ENCODE peak calls at places on chromosomes 1 and 21, in nine cellular contexts. One of them, this sample, is unnamed.

GRCh38 chr21:37874904-37875780 is 41.1 kb downstream of the KCNJ6 start:
- DNase-seq in ovary: no peak
- DNase-seq in cardiac fibroblast: no peak
- DNase-seq in fibroblast of pulmonary artery: no peak
- DNase-seq in WTC11: no peak
- DNase-seq in PC-9: no peak
- DNase-seq in MCF 10A: no peak
- DNase-seq in Peyer's patch: no peak
- DNase-seq in SK-N-SH: no peak
- DNase-seq in this sample: no peak

GRCh38 chr1:151839457-151840409 is at the start of gene C2CD4D:
- DNase-seq in Peyer's patch: peak; percentile 46
- DNase-seq in WTC11: peak; percentile 82
- DNase-seq in cardiac fibroblast: no peak
- DNase-seq in PC-9: peak; percentile 93
- DNase-seq in SK-N-SH: no peak
- DNase-seq in ovary: no peak
- DNase-seq in fibroblast of pulmonary artery: no peak
- DNase-seq in MCF 10A: peak; percentile 84
- DNase-seq in this sample: peak; percentile 88

GRCh38 chr1:45518910-45519309 is 2.8 kb downstream of the PRDX1 start:
- DNase-seq in ovary: no peak
- DNase-seq in cardiac fibroblast: no peak
- DNase-seq in PC-9: no peak
- DNase-seq in SK-N-SH: no peak
- DNase-seq in Peyer's patch: no peak
- DNase-seq in WTC11: no peak
- DNase-seq in MCF 10A: no peak
- DNase-seq in fibroblast of pulmonary artery: peak; percentile 20
- DNase-seq in this sample: no peak

GRCh38 chr1:165841582-165842362 is 14.4 kb downstream of the UCK2 start:
- DNase-seq in cardiac fibroblast: peak; percentile 74
- DNase-seq in SK-N-SH: no peak
- DNase-seq in Peyer's patch: no peak
- DNase-seq in fibroblast of pulmonary artery: peak; percentile 40
- DNase-seq in PC-9: no peak
- DNase-seq in WTC11: no peak
- DNase-seq in MCF 10A: peak; percentile 54
- DNase-seq in ovary: no peak
- DNase-seq in this sample: no peak

GRCh38 chr1:18398791-18399551 is 81.8 kb upstream of the KLHDC7A start:
- DNase-seq in ovary: no peak
- DNase-seq in Peyer's patch: no peak
- DNase-seq in SK-N-SH: no peak
- DNase-seq in MCF 10A: no peak
- DNase-seq in PC-9: no peak
- DNase-seq in fibroblast of pulmonary artery: no peak
- DNase-seq in cardiac fibroblast: no peak
- DNase-seq in WTC11: peak; percentile 48
- DNase-seq in this sample: no peak

GRCh38 chr1:110542730-110543129 is 23.8 kb upstream of the KCNA10 start:
- DNase-seq in ovary: no peak
- DNase-seq in Peyer's patch: no peak
- DNase-seq in fibroblast of pulmonary artery: peak; percentile 70
- DNase-seq in MCF 10A: peak; percentile 72
- DNase-seq in PC-9: no peak
- DNase-seq in SK-N-SH: no peak
- DNase-seq in cardiac fibroblast: peak; percentile 61
- DNase-seq in WTC11: no peak
- DNase-seq in this sample: no peak

GRCh38 chr1:210330279-210330866 is 1.7 kb downstream of the HHAT start:
- DNase-seq in MCF 10A: peak; percentile 44
- DNase-seq in PC-9: no peak
- DNase-seq in cardiac fibroblast: no peak
- DNase-seq in Peyer's patch: no peak
- DNase-seq in WTC11: no peak
- DNase-seq in SK-N-SH: peak; percentile 30
- DNase-seq in ovary: no peak
- DNase-seq in fibroblast of pulmonary artery: no peak
- DNase-seq in this sample: no peak

GRCh38 chr1:7501723-7502334 is 269.3 kb upstream of the VAMP3 start:
- DNase-seq in fibroblast of pulmonary artery: no peak
- DNase-seq in Peyer's patch: no peak
- DNase-seq in ovary: no peak
- DNase-seq in cardiac fibroblast: no peak
- DNase-seq in MCF 10A: no peak
- DNase-seq in WTC11: no peak
- DNase-seq in PC-9: no peak
- DNase-seq in SK-N-SH: no peak
- DNase-seq in this sample: no peak

GRCh38 chr1:177235350-177235749 is 64.6 kb downstream of the BRINP2 start:
- DNase-seq in fibroblast of pulmonary artery: no peak
- DNase-seq in PC-9: no peak
- DNase-seq in MCF 10A: no peak
- DNase-seq in cardiac fibroblast: no peak
- DNase-seq in ovary: no peak
- DNase-seq in WTC11: no peak
- DNase-seq in Peyer's patch: no peak
- DNase-seq in SK-N-SH: no peak
- DNase-seq in this sample: no peak

GRCh38 chr21:33473344-33473743 is 6.4 kb downstream of the TMEM50B start:
- DNase-seq in fibroblast of pulmonary artery: no peak
- DNase-seq in WTC11: no peak
- DNase-seq in SK-N-SH: no peak
- DNase-seq in MCF 10A: no peak
- DNase-seq in ovary: no peak
- DNase-seq in cardiac fibroblast: no peak
- DNase-seq in PC-9: no peak
- DNase-seq in Peyer's patch: no peak
- DNase-seq in this sample: no peak

DNA sequence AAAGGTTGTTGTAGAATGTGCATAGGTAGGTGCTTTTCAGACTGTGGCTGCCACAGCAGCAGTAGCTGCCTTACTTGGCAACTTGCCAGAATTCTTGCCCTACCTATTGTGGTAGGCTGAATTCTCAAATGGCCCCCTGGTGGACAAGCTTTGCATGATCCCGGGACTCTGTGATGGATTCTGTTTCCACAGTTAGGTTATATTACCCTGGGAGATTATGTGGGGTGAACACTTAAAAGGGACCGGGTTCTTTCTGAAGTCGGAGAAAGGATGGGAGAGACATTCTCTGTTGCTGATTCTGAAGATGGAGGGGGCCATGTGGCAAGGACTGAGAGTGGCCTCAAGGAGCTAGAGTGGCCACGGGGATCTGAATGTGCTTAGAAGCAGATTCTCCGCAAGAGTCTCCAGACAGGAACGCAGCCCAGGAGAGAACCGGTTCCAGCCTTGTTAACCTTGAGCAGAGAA is 32.1 kb upstream of the KCNE1 start:
- DNase-seq in Peyer's patch: peak; percentile 35
- DNase-seq in cardiac fibroblast: peak; percentile 90
- DNase-seq in fibroblast of pulmonary artery: peak; percentile 87
- DNase-seq in SK-N-SH: peak; percentile 72
- DNase-seq in MCF 10A: peak; percentile 90
- DNase-seq in WTC11: peak; percentile 66
- DNase-seq in PC-9: peak; percentile 46
- DNase-seq in ovary: no peak
- DNase-seq in this sample: peak; percentile 67
- TF ChIP-seq CTCF in Peyer's patch: no peak
- TF ChIP-seq CTCF in cardiac fibroblast: peak; percentile 79
- TF ChIP-seq CTCF in fibroblast of pulmonary artery: peak; percentile 75
- TF ChIP-seq CTCF in SK-N-SH: peak; percentile 71
- TF ChIP-seq CTCF in MCF 10A: peak; percentile 66
- TF ChIP-seq CTCF in WTC11: peak; percentile 58
- TF ChIP-seq CTCF in PC-9: peak; percentile 63
- TF ChIP-seq CTCF in ovary: no peak
- TF ChIP-seq CTCF in this sample: peak; percentile 62

DNA sequence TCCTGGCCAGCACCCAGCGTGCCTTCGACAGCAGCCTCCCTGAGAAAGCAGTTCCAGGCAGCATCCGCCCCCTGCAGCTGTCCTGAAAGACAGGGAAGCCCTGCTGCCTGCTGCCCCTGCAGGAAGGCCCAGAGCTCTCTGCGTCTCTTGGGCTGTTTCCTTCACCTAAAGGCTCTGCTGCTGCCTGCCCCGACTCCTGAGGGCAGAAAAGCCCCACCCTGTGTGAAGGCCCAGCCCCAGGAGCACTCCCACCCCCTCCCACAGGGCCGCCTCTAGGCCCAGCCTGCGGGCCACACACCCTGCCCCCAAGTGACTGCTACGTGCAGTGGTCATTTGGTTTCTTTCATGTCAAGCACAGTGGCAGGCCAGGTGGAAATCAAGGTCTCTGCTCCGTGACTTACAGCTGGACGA is 12.4 kb downstream of the RIPK4 start:
- DNase-seq in SK-N-SH: no peak
- DNase-seq in Peyer's patch: no peak
- DNase-seq in PC-9: no peak
- DNase-seq in ovary: no peak
- DNase-seq in MCF 10A: no peak
- DNase-seq in WTC11: peak; percentile 45
- DNase-seq in cardiac fibroblast: no peak
- DNase-seq in fibroblast of pulmonary artery: no peak
- DNase-seq in this sample: no peak
- TF ChIP-seq CTCF in SK-N-SH: no peak
- TF ChIP-seq CTCF in Peyer's patch: no peak
- TF ChIP-seq CTCF in PC-9: no peak
- TF ChIP-seq CTCF in ovary: no peak
- TF ChIP-seq CTCF in MCF 10A: no peak
- TF ChIP-seq CTCF in WTC11: no peak
- TF ChIP-seq CTCF in cardiac fibroblast: no peak
- TF ChIP-seq CTCF in fibroblast of pulmonary artery: no peak
- TF ChIP-seq CTCF in this sample: no peak

DNA sequence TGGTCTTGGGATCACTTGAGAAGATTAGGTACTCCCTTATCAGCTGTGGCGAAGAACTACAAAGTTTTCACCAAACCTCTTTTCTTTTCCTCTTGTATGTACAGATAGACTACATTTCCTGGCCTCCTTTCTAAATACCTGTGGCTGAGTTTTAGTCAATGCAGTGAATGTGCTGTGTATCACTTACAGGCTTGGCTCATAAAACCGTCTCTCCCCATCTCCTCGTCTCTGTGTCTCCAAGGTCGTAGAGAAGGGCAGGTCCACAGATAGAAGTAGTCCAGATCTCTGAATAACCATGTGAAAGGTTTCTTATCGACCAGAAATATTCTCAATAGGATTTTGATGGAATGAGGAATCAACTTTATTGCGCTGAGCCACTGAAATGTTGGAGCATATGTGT is 9.0 kb upstream of the JUN start:
- DNase-seq in PC-9: no peak
- DNase-seq in MCF 10A: no peak
- DNase-seq in ovary: no peak
- DNase-seq in Peyer's patch: no peak
- DNase-seq in cardiac fibroblast: no peak
- DNase-seq in WTC11: no peak
- DNase-seq in fibroblast of pulmonary artery: no peak
- DNase-seq in SK-N-SH: no peak
- DNase-seq in this sample: no peak
- TF ChIP-seq CTCF in PC-9: no peak
- TF ChIP-seq CTCF in MCF 10A: no peak
- TF ChIP-seq CTCF in ovary: no peak
- TF ChIP-seq CTCF in Peyer's patch: no peak
- TF ChIP-seq CTCF in cardiac fibroblast: no peak
- TF ChIP-seq CTCF in WTC11: no peak
- TF ChIP-seq CTCF in fibroblast of pulmonary artery: no peak
- TF ChIP-seq CTCF in SK-N-SH: no peak
- TF ChIP-seq CTCF in this sample: no peak

GRCh38 chr1:28197682-28198415 is 21.4 kb upstream of the PTAFR start:
- DNase-seq in fibroblast of pulmonary artery: no peak
- DNase-seq in Peyer's patch: no peak
- DNase-seq in WTC11: no peak
- DNase-seq in cardiac fibroblast: no peak
- DNase-seq in PC-9: no peak
- DNase-seq in MCF 10A: no peak
- DNase-seq in SK-N-SH: no peak
- DNase-seq in ovary: no peak
- DNase-seq in this sample: no peak
- TF ChIP-seq CTCF in fibroblast of pulmonary artery: no peak
- TF ChIP-seq CTCF in Peyer's patch: no peak
- TF ChIP-seq CTCF in WTC11: no peak
- TF ChIP-seq CTCF in cardiac fibroblast: no peak
- TF ChIP-seq CTCF in PC-9: no peak
- TF ChIP-seq CTCF in MCF 10A: no peak
- TF ChIP-seq CTCF in SK-N-SH: no peak
- TF ChIP-seq CTCF in ovary: no peak
- TF ChIP-seq CTCF in this sample: no peak

GRCh38 chr1:240005997-240006650 is 85.6 kb upstream of the FMN2 start:
- DNase-seq in WTC11: no peak
- DNase-seq in PC-9: no peak
- DNase-seq in MCF 10A: no peak
- DNase-seq in ovary: no peak
- DNase-seq in Peyer's patch: no peak
- DNase-seq in SK-N-SH: no peak
- DNase-seq in cardiac fibroblast: no peak
- DNase-seq in fibroblast of pulmonary artery: no peak
- DNase-seq in this sample: no peak
- TF ChIP-seq CTCF in WTC11: no peak
- TF ChIP-seq CTCF in PC-9: no peak
- TF ChIP-seq CTCF in MCF 10A: no peak
- TF ChIP-seq CTCF in ovary: no peak
- TF ChIP-seq CTCF in Peyer's patch: no peak
- TF ChIP-seq CTCF in SK-N-SH: no peak
- TF ChIP-seq CTCF in cardiac fibroblast: no peak
- TF ChIP-seq CTCF in fibroblast of pulmonary artery: no peak
- TF ChIP-seq CTCF in this sample: no peak

GRCh38 chr1:218548764-218549163 is 203.6 kb downstream of the TGFB2 start:
- DNase-seq in WTC11: no peak
- DNase-seq in fibroblast of pulmonary artery: no peak
- DNase-seq in ovary: no peak
- DNase-seq in cardiac fibroblast: no peak
- DNase-seq in SK-N-SH: no peak
- DNase-seq in PC-9: no peak
- DNase-seq in MCF 10A: no peak
- DNase-seq in Peyer's patch: no peak
- DNase-seq in this sample: no peak

GRCh38 chr1:218547901-218548730 is 203.0 kb downstream of the TGFB2 start:
- DNase-seq in fibroblast of pulmonary artery: no peak
- DNase-seq in SK-N-SH: no peak
- DNase-seq in cardiac fibroblast: no peak
- DNase-seq in PC-9: no peak
- DNase-seq in Peyer's patch: no peak
- DNase-seq in ovary: no peak
- DNase-seq in MCF 10A: no peak
- DNase-seq in WTC11: no peak
- DNase-seq in this sample: no peak

DNA sequence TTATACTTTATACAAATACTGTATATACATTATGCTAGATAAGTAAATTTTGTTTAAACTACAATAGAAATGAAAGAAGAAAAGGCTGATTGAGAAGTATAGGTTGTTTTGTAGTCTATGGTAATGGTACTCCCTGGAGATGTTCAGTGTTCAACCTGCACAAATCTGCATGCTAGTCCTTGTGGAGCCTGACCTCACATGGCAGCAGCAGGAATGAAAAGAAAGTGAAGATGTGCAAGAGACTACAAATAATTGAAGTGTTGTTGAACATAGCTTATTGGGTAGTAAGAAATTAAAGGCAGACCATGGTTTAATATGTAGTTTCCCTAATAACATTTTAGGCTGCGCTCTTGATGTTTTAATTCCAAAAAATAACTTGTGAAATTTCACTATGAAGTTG is 201.2 kb downstream of the TGFB2 start:
- DNase-seq in fibroblast of pulmonary artery: peak; percentile 41
- DNase-seq in MCF 10A: peak; percentile 42
- DNase-seq in ovary: no peak
- DNase-seq in SK-N-SH: no peak
- DNase-seq in cardiac fibroblast: peak; percentile 45
- DNase-seq in Peyer's patch: no peak
- DNase-seq in PC-9: no peak
- DNase-seq in WTC11: no peak
- DNase-seq in this sample: no peak
- TF ChIP-seq CTCF in fibroblast of pulmonary artery: peak; percentile 22
- TF ChIP-seq CTCF in MCF 10A: peak; percentile 46
- TF ChIP-seq CTCF in ovary: no peak
- TF ChIP-seq CTCF in SK-N-SH: peak; percentile 25
- TF ChIP-seq CTCF in cardiac fibroblast: peak; percentile 18
- TF ChIP-seq CTCF in Peyer's patch: no peak
- TF ChIP-seq CTCF in PC-9: no peak
- TF ChIP-seq CTCF in WTC11: no peak
- TF ChIP-seq CTCF in this sample: no peak

This sample was measured in breast epithelium.